ENCODE peak calls at places on chromosomes 7 and 10, in five cellular contexts. One of them, this sample, is unnamed.

GRCh38 chr7:42972703-42973500 is 40.7 kb downstream of the MRPL32 start:
- DNase-seq in esophagus squamous epithelium: no peak
- DNase-seq in HCT116: no peak
- DNase-seq in hepatocyte: peak; percentile 74
- DNase-seq in lower lobe of right lung: no peak
- DNase-seq in this sample: no peak

GRCh38 chr10:91589015-91589655 is 43.7 kb downstream of the PPP1R3C start:
- DNase-seq in lower lobe of right lung: no peak
- DNase-seq in HCT116: no peak
- DNase-seq in hepatocyte: no peak
- DNase-seq in esophagus squamous epithelium: no peak
- DNase-seq in this sample: peak; percentile 34

GRCh38 chr7:82593780-82594179 is 150.2 kb upstream of the CACNA2D1 start:
- DNase-seq in HCT116: no peak
- DNase-seq in esophagus squamous epithelium: no peak
- DNase-seq in hepatocyte: no peak
- DNase-seq in lower lobe of right lung: no peak
- DNase-seq in this sample: no peak

GRCh38 chr7:10685040-10685439 is 288.6 kb upstream of the PHF14 start:
- DNase-seq in esophagus squamous epithelium: no peak
- DNase-seq in lower lobe of right lung: no peak
- DNase-seq in HCT116: no peak
- DNase-seq in hepatocyte: no peak
- DNase-seq in this sample: no peak

GRCh38 chr7:119472398-119473038 is 800.5 kb upstream of the KCND2 start:
- DNase-seq in HCT116: no peak
- DNase-seq in esophagus squamous epithelium: no peak
- DNase-seq in lower lobe of right lung: no peak
- DNase-seq in hepatocyte: peak; percentile 59
- DNase-seq in this sample: no peak

GRCh38 chr7:159032753-159033472 is 111.8 kb downstream of the VIPR2 start:
- DNase-seq in esophagus squamous epithelium: no peak
- DNase-seq in lower lobe of right lung: no peak
- DNase-seq in hepatocyte: no peak
- DNase-seq in HCT116: no peak
- DNase-seq in this sample: peak; percentile 53

GRCh38 chr7:24024689-24025088 is 259.3 kb upstream of the NPY start:
- DNase-seq in lower lobe of right lung: no peak
- DNase-seq in esophagus squamous epithelium: no peak
- DNase-seq in HCT116: no peak
- DNase-seq in hepatocyte: no peak
- DNase-seq in this sample: no peak

GRCh38 chr10:93573051-93573909 is 6.8 kb downstream of the FFAR4 start:
- DNase-seq in HCT116: no peak
- DNase-seq in lower lobe of right lung: peak; percentile 64
- DNase-seq in hepatocyte: no peak
- DNase-seq in esophagus squamous epithelium: no peak
- DNase-seq in this sample: no peak

GRCh38 chr7:32177216-32177615 is 107.0 kb upstream of the PDE1C start:
- DNase-seq in hepatocyte: no peak
- DNase-seq in HCT116: no peak
- DNase-seq in esophagus squamous epithelium: no peak
- DNase-seq in lower lobe of right lung: no peak
- DNase-seq in this sample: no peak

GRCh38 chr10:50540069-50540825 is 83.5 kb downstream of the SGMS1 start:
- DNase-seq in esophagus squamous epithelium: no peak
- DNase-seq in HCT116: no peak
- DNase-seq in hepatocyte: no peak
- DNase-seq in lower lobe of right lung: no peak
- DNase-seq in this sample: no peak

GRCh38 chr10:71854031-71854430 is 3.0 kb upstream of the PSAP start:
- DNase-seq in lower lobe of right lung: no peak
- DNase-seq in esophagus squamous epithelium: no peak
- DNase-seq in HCT116: no peak
- DNase-seq in hepatocyte: no peak
- DNase-seq in this sample: no peak

GRCh38 chr10:12466701-12467100 is 117.4 kb downstream of the CAMK1D start:
- DNase-seq in lower lobe of right lung: no peak
- DNase-seq in esophagus squamous epithelium: no peak
- DNase-seq in hepatocyte: no peak
- DNase-seq in HCT116: no peak
- DNase-seq in this sample: no peak

GRCh38 chr7:143205560-143206293 is 16.1 kb upstream of the TAS2R40 start:
- DNase-seq in lower lobe of right lung: peak; percentile 54
- DNase-seq in esophagus squamous epithelium: no peak
- DNase-seq in HCT116: no peak
- DNase-seq in hepatocyte: no peak
- DNase-seq in this sample: peak; percentile 14

DNA sequence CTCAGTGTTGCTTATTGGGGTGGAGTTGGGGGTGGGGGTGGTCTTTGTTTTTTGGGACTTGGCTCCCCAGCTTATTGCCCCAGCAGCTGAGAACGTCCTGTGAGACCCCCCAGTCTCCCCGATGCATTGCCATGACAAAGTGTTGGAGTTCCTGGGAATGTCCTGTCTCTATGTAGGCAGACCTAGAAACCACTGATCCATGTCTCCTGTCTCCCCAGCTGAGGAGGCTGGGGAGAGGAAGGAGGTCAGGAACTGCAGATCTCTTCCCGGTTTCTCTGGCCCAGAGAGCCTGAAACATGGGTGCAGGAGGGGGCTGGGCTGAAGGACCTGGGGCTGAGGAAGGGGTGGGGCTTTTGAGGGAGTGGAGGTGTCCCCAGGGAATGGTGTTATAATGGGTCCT is 80.2 kb upstream of the GTF2IRD1 start:
- DNase-seq in HCT116: no peak
- DNase-seq in esophagus squamous epithelium: no peak
- DNase-seq in hepatocyte: no peak
- DNase-seq in lower lobe of right lung: no peak
- DNase-seq in this sample: no peak
- H3K4me1 ChIP-seq in HCT116: peaks cover 16% of the 10 kb centered on the region
- H3K4me1 ChIP-seq in esophagus squamous epithelium: peaks cover 23% of the 10 kb centered on the region
- H3K4me1 ChIP-seq in hepatocyte: peaks cover 16% of the 10 kb centered on the region
- H3K4me1 ChIP-seq in lower lobe of right lung: no peaks in the 10 kb centered on the region
- H3K4me1 ChIP-seq in this sample: no peaks in the 10 kb centered on the region

GRCh38 chr10:127815147-127815546 is 77.6 kb downstream of the CLRN3 start:
- DNase-seq in lower lobe of right lung: no peak
- DNase-seq in HCT116: no peak
- DNase-seq in esophagus squamous epithelium: no peak
- DNase-seq in hepatocyte: no peak
- DNase-seq in this sample: no peak
- TF ChIP-seq CTCF in lower lobe of right lung: no peak
- TF ChIP-seq CTCF in HCT116: peak; percentile 31
- TF ChIP-seq CTCF in esophagus squamous epithelium: peak; percentile 6
- TF ChIP-seq CTCF in hepatocyte: peak; percentile 22
- TF ChIP-seq CTCF in this sample: no peak

GRCh38 chr10:87882555-87883294 is 19.3 kb downstream of the PTEN start:
- DNase-seq in HCT116: no peak
- DNase-seq in esophagus squamous epithelium: no peak
- DNase-seq in hepatocyte: no peak
- DNase-seq in lower lobe of right lung: no peak
- DNase-seq in this sample: no peak

GRCh38 chr10:87887548-87888289 is 24.3 kb downstream of the PTEN start:
- DNase-seq in hepatocyte: no peak
- DNase-seq in esophagus squamous epithelium: no peak
- DNase-seq in lower lobe of right lung: no peak
- DNase-seq in HCT116: no peak
- DNase-seq in this sample: no peak

DNA sequence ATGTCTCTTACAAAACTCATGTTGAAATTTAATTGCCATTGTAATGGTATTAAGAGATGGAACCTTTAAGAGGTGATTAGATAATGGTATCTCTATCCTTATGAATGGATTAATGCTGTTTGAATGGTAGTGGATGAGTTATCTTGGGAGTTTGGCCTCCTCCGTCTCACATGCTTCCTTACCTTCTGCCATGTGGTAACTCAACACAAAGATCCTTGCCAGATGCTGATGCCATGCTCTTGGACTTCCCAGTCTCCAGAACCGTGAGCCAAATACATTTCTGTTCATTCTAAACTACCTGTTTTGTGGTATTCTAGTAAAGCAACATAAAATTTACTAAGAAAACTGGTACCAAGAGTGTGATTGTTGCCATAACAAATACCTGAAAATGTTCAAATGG is 23.2 kb downstream of the PTEN start:
- DNase-seq in HCT116: no peak
- DNase-seq in esophagus squamous epithelium: no peak
- DNase-seq in lower lobe of right lung: no peak
- DNase-seq in hepatocyte: no peak
- DNase-seq in this sample: no peak
- H3K4me1 ChIP-seq in HCT116: no peaks in the 10 kb centered on the region
- H3K4me1 ChIP-seq in esophagus squamous epithelium: peaks cover 9% of the 10 kb centered on the region
- H3K4me1 ChIP-seq in lower lobe of right lung: peaks cover 11% of the 10 kb centered on the region
- H3K4me1 ChIP-seq in hepatocyte: no peaks in the 10 kb centered on the region
- H3K4me1 ChIP-seq in this sample: no peaks in the 10 kb centered on the region

DNA sequence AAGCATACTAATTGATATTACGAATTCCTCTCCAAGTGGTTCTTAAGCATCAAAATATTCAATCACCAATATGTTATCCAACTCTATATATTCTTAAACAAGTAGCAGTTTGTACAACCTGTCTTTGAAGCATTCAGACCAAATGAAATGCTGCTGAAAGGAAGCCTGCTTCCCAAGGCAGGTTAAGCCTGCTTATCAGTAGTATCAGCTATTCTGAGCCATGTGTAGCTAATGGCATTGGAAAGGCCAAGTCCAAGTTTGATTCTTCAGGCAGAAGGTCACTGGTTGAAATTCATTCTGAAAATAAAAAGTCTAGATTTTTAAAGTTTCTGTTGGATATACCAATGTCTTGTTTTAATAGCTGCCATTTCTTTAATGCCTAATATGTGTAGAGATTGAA is 328.7 kb downstream of the LHFPL3 start:
- DNase-seq in esophagus squamous epithelium: no peak
- DNase-seq in hepatocyte: no peak
- DNase-seq in lower lobe of right lung: no peak
- DNase-seq in HCT116: no peak
- DNase-seq in this sample: no peak
- TF ChIP-seq CTCF in esophagus squamous epithelium: no peak
- TF ChIP-seq CTCF in hepatocyte: no peak
- TF ChIP-seq CTCF in lower lobe of right lung: no peak
- TF ChIP-seq CTCF in HCT116: no peak
- TF ChIP-seq CTCF in this sample: no peak

This sample was measured in ascending aorta.